ENCODE peak calls at places on chromosome 10, in seven cellular contexts. G is K562, H is HepG2, J is SK-N-SH, B is GM12892, E is GM12878, K is H1. L is an unnamed sample.

GRCh38 chr10:44477021-44477420 is 92.1 kb upstream of the CXCL12 start:
- DNase-seq in H (no peak), E (no peak), K (no peak), B (no peak), J (no peak), G (no peak), L (no peak)

GRCh38 chr10:71323407-71323806 is 4.3 kb downstream of the SLC29A3 start:
- DNase-seq in G (peak; percentile 61), J (peak; percentile 54), B (no peak), K (no peak), E (no peak), H (peak; percentile 35), L (no peak)

GRCh38 chr10:68158031-68158430 is 48.7 kb downstream of the MYPN start:
- DNase-seq in G (no peak), H (no peak), B (no peak), E (no peak), K (no peak), J (no peak), L (no peak)

GRCh38 chr10:126480648-126481047 is 92.4 kb upstream of the ADAM12 start:
- DNase-seq in B (no peak), G (no peak), H (no peak), J (no peak), E (no peak), K (no peak), L (no peak)

GRCh38 chr10:125868372-125868975 is 12.6 kb downstream of the DHX32 start:
- DNase-seq in E (no peak), K (no peak), J (peak; percentile 32), H (peak; percentile 48), B (no peak), G (peak; percentile 12), L (peak; percentile 15)

GRCh38 chr10:112471878-112472487 is 25.0 kb downstream of the VTI1A start:
- DNase-seq in G (peak; percentile 26), E (peak; percentile 25), B (peak; percentile 5), J (peak; percentile 48), K (no peak), H (peak; percentile 52), L (no peak)

GRCh38 chr10:103452714-103453230 is 602 bp upstream of the CALHM2 start:
- DNase-seq in E (no peak), J (no peak), G (no peak), H (no peak), B (no peak), K (no peak), L (no peak)

GRCh38 chr10:11335167-11335652 is 276.2 kb downstream of the USP6NL start:
- DNase-seq in G (no peak), E (no peak), B (no peak), K (no peak), H (no peak), J (no peak), L (no peak)

GRCh38 chr10:68876246-68876918 is 24.7 kb upstream of the DDX50 start:
- DNase-seq in H (peak; percentile 96), G (no peak), J (no peak), K (no peak), E (no peak), B (no peak), L (no peak)

GRCh38 chr10:124035306-124035927 is 58.0 kb downstream of the CHST15 start:
- DNase-seq in E (no peak), J (no peak), K (no peak), G (no peak), B (no peak), H (no peak), L (no peak)

GRCh38 chr10:103703941-103704919 is 151.1 kb downstream of the SH3PXD2A start:
- DNase-seq in G (no peak), K (no peak), H (no peak), J (no peak), B (no peak), E (no peak), L (no peak)

GRCh38 chr10:45809829-45810228 is 37.5 kb downstream of the AGAP4 start:
- DNase-seq in K (no peak), B (no peak), H (no peak), J (peak; percentile 73), G (no peak), E (no peak), L (no peak)

GRCh38 chr10:73935895-73936294 is 25.0 kb downstream of the PLAU start:
- DNase-seq in K (no peak), H (no peak), G (no peak), E (no peak), B (no peak), J (no peak), L (no peak)

GRCh38 chr10:101566333-101567164 is 21.5 kb downstream of the POLL start:
- DNase-seq in K (no peak), G (peak; percentile 71), J (peak; percentile 84), E (no peak), H (no peak), B (no peak), L (peak; percentile 63)

GRCh38 chr10:6170638-6171037 is 32.1 kb upstream of the PFKFB3 start:
- DNase-seq in J (no peak), G (no peak), E (no peak), K (no peak), B (no peak), H (no peak), L (no peak)

GRCh38 chr10:7608001-7608400 is 58.8 kb downstream of the ITIH5 start:
- DNase-seq in K (no peak), J (no peak), H (no peak), E (no peak), B (no peak), G (no peak), L (no peak)

GRCh38 chr10:110395350-110396283 is 90.9 kb upstream of the SMNDC1 start:
- DNase-seq in B (peak; percentile 51), H (peak; percentile 64), E (peak; percentile 91), J (no peak), K (no peak), G (peak; percentile 44), L (no peak)

GRCh38 chr10:130778166-130778545 is 533.4 kb downstream of the TCERG1L start:
- DNase-seq in E (no peak), B (no peak), K (no peak), H (no peak), G (no peak), J (no peak), L (no peak)

GRCh38 chr10:43234471-43235041 is 32.3 kb downstream of the RASGEF1A start:
- DNase-seq in G (no peak), J (no peak), H (no peak), K (no peak), B (no peak), E (no peak), L (no peak)

GRCh38 chr10:87870154-87870553 is 6.7 kb downstream of the PTEN start:
- DNase-seq in J (no peak), K (no peak), B (no peak), E (no peak), G (no peak), H (no peak), L (no peak)

GRCh38 chr10:17802966-17803365 is 6.2 kb upstream of the MRC1 start:
- DNase-seq in E (no peak), B (no peak), K (no peak), G (no peak), H (no peak), J (no peak), L (no peak)
- TF ChIP-seq TAF1 in E (no peak), B (no peak), K (no peak), G (no peak), H (no peak), J (no peak), L (no peak)

GRCh38 chr10:22915314-22915713 is 12.5 kb upstream of the ARMC3 start:
- DNase-seq in E (no peak), H (no peak), B (no peak), K (no peak), J (no peak), G (no peak), L (no peak)

GRCh38 chr10:22913474-22914092 is 14.3 kb upstream of the ARMC3 start:
- DNase-seq in E (no peak), H (no peak), B (no peak), K (no peak), J (peak; percentile 8), G (no peak), L (no peak)

GRCh38 chr10:22912763-22913389 is 15.0 kb upstream of the ARMC3 start:
- DNase-seq in G (no peak), J (peak; percentile 27), E (no peak), H (no peak), B (no peak), K (no peak), L (no peak)

GRCh38 chr10:22911067-22911466 is 16.8 kb upstream of the ARMC3 start:
- DNase-seq in G (no peak), J (no peak), E (no peak), K (no peak), H (no peak), B (no peak), L (no peak)

GRCh38 chr10:22911889-22912762 is 15.7 kb upstream of the ARMC3 start:
- DNase-seq in B (no peak), J (peak; percentile 53), H (peak; percentile 56), K (no peak), E (no peak), G (no peak), L (no peak)
- TF ChIP-seq TAF1 in B (no peak), J (no peak), H (no peak), K (no peak), E (no peak), G (no peak), L (no peak)

DNA sequence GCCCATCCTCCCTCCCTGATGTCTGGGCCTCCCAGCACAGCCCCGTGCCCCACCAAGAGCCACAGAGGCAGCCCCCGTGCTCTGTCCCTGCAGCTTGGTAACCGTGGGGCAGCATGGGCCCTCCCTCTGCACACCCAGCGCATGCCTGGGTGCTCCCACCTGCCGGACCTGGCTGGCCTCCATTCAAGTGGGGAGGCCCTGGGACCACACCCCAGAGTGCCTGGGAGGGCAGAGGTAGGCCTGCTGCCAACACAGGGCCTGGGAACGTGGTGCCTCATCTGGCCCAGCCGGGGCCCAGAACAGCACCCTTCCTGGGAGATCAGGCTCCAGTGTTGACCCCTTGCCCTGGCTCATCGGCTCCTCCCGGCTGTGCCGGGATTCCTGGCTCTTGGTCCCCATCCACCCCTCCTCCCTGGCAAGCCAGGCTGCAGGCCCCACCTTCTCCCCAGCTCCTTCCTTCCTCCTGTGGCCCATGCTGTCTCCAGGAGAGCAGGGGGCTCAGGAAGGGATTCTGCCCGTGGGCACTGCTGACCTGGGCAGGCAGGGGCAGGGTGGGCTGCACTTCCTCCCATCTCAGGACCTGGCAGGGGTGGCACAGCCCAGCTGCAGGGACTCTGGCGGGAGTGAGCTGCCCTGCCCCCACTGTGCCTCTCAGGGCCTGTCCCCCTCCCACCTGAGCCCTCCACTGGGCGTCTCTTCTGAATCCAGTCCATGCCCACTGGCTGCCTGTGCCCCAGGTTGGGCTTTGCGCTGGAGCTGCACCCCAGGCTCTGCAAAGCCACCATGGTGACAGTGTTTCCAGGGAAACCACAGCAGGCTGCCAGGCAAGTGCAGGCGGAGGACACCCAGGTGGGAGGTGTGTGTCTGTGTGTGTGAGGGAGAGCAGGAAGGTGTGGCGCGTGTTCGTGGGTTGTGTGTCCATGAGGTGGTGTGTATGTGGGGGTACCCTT is 32.6 kb downstream of the PWWP2B start:
- DNase-seq in K (no peak), E (no peak), B (no peak), G (no peak), J (peak; percentile 39), H (no peak), L (no peak)
- TF ChIP-seq TAF1 in K (no peak), E (no peak), B (no peak), G (no peak), J (no peak), H (no peak), L (no peak)

DNA sequence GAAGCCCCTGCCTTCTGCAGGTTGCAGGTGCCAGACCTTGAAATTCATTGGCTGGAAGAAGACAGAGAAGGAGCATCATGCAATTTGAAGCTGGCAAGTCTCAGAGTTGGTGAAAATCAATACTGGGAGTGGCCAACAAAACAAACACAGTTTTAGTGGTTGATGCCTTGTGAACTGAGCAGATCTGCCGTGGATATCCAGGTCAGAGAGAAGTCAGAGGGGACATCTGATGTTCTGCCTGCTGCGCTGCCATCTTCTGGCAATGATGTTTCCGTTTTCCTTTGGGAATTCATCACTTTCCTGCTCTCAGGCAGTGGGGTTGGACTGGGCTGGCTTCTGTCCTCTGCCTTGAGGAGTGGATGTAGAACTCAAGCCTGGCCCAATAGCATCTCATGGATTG is 132.0 kb downstream of the RPS24 start:
- DNase-seq in H (peak; percentile 60), B (no peak), K (no peak), E (no peak), J (peak; percentile 53), G (no peak), L (no peak)
- TF ChIP-seq TAF1 in H (no peak), B (no peak), K (no peak), E (no peak), J (no peak), G (no peak), L (no peak)

L was measured in GM12891.